ENCODE peak calls at places on chromosome 1, in five cellular contexts. O is posterior cingulate gyrus, D is GM04504, Z is right cardiac atrium, F is AG20443. M is an unnamed sample.

GRCh38 chr1:23249785-23250184 is 32.5 kb upstream of the HTR1D start:
- DNase-seq in O (no peak), D (no peak), F (no peak), Z (no peak), M (no peak)

GRCh38 chr1:196594700-196595099 is 13.5 kb downstream of the KCNT2 start:
- DNase-seq in D (no peak), F (no peak), Z (no peak), O (no peak), M (no peak)

GRCh38 chr1:225695578-225696332 is 42.8 kb upstream of the ENAH start:
- DNase-seq in O (no peak), Z (no peak), D (no peak), F (no peak), M (no peak)

GRCh38 chr1:164768045-164768402 is 209.0 kb downstream of the PBX1 start:
- DNase-seq in D (no peak), O (no peak), Z (no peak), F (no peak), M (no peak)

GRCh38 chr1:210260087-210260486 is 27.5 kb downstream of the SERTAD4 start:
- DNase-seq in Z (peak; percentile 53), D (no peak), F (peak; percentile 37), O (no peak), M (no peak)

GRCh38 chr1:43822040-43822439 is 111.6 kb upstream of the ARTN start:
- DNase-seq in O (no peak), F (peak; percentile 91), Z (no peak), D (peak; percentile 81), M (no peak)

GRCh38 chr1:232524056-232524455 is 105.9 kb downstream of the SIPA1L2 start:
- DNase-seq in F (no peak), Z (no peak), O (no peak), D (no peak), M (no peak)

GRCh38 chr1:100538935-100539835 is 1.2 kb downstream of the GPR88 start:
- DNase-seq in O (peak; percentile 48), D (no peak), Z (peak; percentile 64), F (peak; percentile 49), M (no peak)

GRCh38 chr1:149888999-149889289 is 10.4 kb upstream of the BOLA1 start:
- DNase-seq in F (peak; percentile 23), O (no peak), D (no peak), Z (no peak), M (no peak)

GRCh38 chr1:101025283-101025679 is 303 bp downstream of the DPH5 start:
- DNase-seq in Z (no peak), D (no peak), F (peak; percentile 21), O (no peak), M (no peak)

GRCh38 chr1:30662291-30662840 is 61.0 kb downstream of the MATN1 start:
- DNase-seq in Z (no peak), D (no peak), F (no peak), O (no peak), M (no peak)

GRCh38 chr1:223844521-223844961 is 1.2 kb downstream of the TP53BP2 start:
- DNase-seq in F (no peak), Z (no peak), D (no peak), O (no peak), M (peak; percentile 17)